ENCODE peak calls at places on chromosomes 12 and 14, in five cellular contexts. N, I, D, F and G are unnamed samples.

GRCh38 chr12:102390068-102390467 is 90.3 kb downstream of the IGF1 start:
- DNase-seq in N (no peak), I (no peak), D (no peak), F (no peak), G (no peak)

GRCh38 chr12:124568431-124569374 is 1.3 kb upstream of the NCOR2 start:
- DNase-seq in N (peak), I (peak), D (peak), F (peak), G (no peak)

GRCh38 chr12:5201554-5202243 is 158.0 kb downstream of the KCNA5 start:
- DNase-seq in N (peak), I (no peak), D (peak), F (no peak), G (no peak)

GRCh38 chr12:7145671-7146070 is 15.5 kb downstream of the CLSTN3 start:
- DNase-seq in N (no peak), I (no peak), D (no peak), F (no peak), G (no peak)

GRCh38 chr12:29640589-29641345 is 143.0 kb downstream of the TMTC1 start:
- DNase-seq in N (peak), I (no peak), D (peak), F (no peak), G (peak)

GRCh38 chr14:38217538-38217937 is 9.8 kb downstream of the SSTR1 start:
- DNase-seq in N (no peak), I (no peak), D (no peak), F (no peak), G (no peak)

GRCh38 chr14:60153996-60154395 is 11.2 kb downstream of the DHRS7 start:
- DNase-seq in N (no peak), I (no peak), D (no peak), F (no peak), G (no peak)

GRCh38 chr12:70052931-70053497 is 190.2 kb upstream of the CNOT2 start:
- DNase-seq in N (peak), I (no peak), D (peak), F (no peak), G (peak)

GRCh38 chr14:60094306-60094897 is 2.7 kb downstream of the PCNX4 start:
- DNase-seq in N (peak), I (peak), D (peak), F (no peak), G (peak)

GRCh38 chr12:121264951-121265350 is 31.6 kb downstream of the CAMKK2 start:
- DNase-seq in N (no peak), I (no peak), D (no peak), F (no peak), G (no peak)

DNA sequence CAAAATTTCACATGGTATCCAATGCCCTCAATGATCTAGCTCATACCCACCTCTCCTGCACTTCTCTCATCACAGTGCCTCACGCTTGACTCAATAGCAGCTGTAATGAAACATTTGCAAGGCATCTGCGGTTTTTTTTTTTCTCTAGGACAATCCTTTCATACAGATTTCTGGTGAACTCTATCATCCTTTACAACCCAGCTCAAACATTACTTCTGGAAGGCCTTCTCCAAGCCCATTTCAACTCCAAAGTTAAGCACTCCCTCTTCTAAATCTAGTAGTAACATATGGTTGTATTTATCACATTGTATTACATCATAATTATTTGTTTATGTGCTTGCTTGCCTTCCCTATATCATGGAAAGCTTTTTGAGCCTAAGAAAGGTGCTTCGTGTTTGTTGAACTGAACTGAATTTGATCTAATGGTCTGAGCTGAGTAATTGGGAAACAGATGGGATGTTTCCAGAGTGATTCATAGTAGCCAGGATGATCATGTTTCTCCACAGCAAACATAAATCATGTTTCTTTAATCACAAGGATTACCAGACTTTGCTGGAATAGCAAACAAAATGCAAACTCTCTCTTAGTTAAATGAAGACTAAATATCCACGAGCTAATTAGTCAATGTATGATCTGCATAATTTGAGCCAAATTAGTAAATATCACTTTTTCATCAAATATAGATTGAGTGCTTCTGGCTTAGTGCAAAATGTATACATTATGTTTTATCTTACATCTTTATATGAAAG is 14.3 kb downstream of the CFL2 start:
- DNase-seq in N (peak), I (no peak), D (no peak), F (no peak), G (peak)
- TF ChIP-seq CEBPB in N (peak), I (no peak), D (no peak), F (no peak), G (peak)

DNA sequence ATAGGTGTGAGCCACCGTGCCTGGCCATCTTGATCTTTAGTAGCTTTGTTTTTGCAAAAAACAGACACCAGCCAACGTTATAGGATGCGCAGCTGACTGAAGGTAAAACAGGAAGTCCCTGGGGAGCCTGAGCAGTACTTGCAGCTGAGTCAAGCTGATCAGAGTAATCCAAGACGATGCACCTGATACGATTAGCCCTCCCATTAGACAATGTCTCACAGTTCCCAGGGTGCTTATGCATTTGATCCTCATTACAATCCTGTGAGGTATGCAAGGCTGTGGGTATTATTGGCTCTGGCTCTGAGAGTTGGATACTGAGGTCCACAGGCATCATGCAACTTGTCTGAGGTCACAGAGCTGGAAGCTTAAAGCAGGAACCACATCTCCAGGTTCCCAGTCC is 8.1 kb downstream of the KRT18 start:
- DNase-seq in N (peak), I (no peak), D (no peak), F (no peak), G (no peak)
- TF ChIP-seq EP300 in N (no peak), I (no peak), D (no peak), F (no peak), G (no peak)

GRCh38 chr14:102824832-102825231 is 47.6 kb downstream of the TRAF3 start:
- DNase-seq in N (peak), I (no peak), D (no peak), F (no peak), G (no peak)
- TF ChIP-seq RAD21 in N (no peak), I (no peak), D (no peak), F (no peak), G (no peak)

GRCh38 chr12:27061317-27061716 is 21.1 kb downstream of the C12orf71 start:
- DNase-seq in N (no peak), I (no peak), D (no peak), F (no peak), G (no peak)
- TF ChIP-seq CEBPB in N (no peak), I (no peak), D (no peak), F (no peak), G (no peak)

DNA sequence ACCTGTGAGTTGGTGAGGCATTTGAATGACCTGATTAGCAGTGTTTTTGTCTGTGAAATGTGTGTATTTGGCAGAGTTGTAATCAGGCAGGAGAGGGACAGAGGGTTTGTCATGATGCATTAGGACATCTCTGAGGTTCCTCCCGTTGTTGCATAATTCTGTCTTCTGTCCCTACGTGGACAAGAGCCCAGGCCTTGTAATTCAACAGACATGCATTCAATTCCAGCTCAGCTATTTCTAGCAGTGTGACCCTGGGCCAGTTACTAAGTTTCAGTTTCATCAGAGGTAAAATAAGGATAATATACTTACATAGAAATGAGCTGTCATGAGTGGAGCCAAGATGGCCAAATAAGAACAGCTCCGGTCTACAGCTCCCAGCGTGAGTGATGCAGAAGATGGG is 208.6 kb downstream of the SLC38A4 start:
- DNase-seq in N (no peak), I (no peak), D (no peak), F (no peak), G (no peak)
- TF ChIP-seq EP300 in N (no peak), I (no peak), D (no peak), F (no peak), G (no peak)